ENCODE peak calls at places on chromosomes 7 and 10, in ten cellular contexts. B is endothelial cell, M is HCT116, W is GM10248, S is A549, Y is psoas muscle, V is mammary epithelial cell, F is nephron progenitor cell, J is K562, T is upper lobe of left lung. I is an unnamed sample.

GRCh38 chr10:93199221-93199681 is 125.6 kb downstream of the CYP26A1 start:
- DNase-seq in S (peak; percentile 58), J (no peak), V (peak; percentile 6), B (no peak), Y (peak; percentile 74), T (no peak), F (peak; percentile 23), M (no peak), W (no peak), I (no peak)

GRCh38 chr10:33193867-33194521 is 140.5 kb downstream of the NRP1 start:
- DNase-seq in Y (no peak), W (no peak), V (peak; percentile 52), M (no peak), S (peak; percentile 80), B (no peak), T (no peak), J (no peak), F (no peak), I (no peak)

GRCh38 chr10:90644165-90644564 is 213.7 kb downstream of the HTR7 start:
- DNase-seq in F (no peak), T (no peak), B (no peak), M (no peak), W (no peak), Y (no peak), S (no peak), V (peak; percentile 83), J (no peak), I (no peak)

GRCh38 chr10:27138277-27138676 is 15.9 kb downstream of the YME1L1 start:
- DNase-seq in T (no peak), Y (no peak), J (no peak), M (no peak), W (no peak), V (no peak), F (no peak), B (no peak), S (no peak), I (no peak)

GRCh38 chr7:158049271-158049670 is 538.4 kb downstream of the PTPRN2 start:
- DNase-seq in B (no peak), Y (no peak), T (no peak), W (no peak), M (no peak), S (no peak), F (no peak), J (no peak), V (no peak), I (no peak)

GRCh38 chr7:129906700-129907099 is 46.1 kb downstream of the UBE2H start:
- DNase-seq in S (peak; percentile 88), M (peak; percentile 80), B (no peak), J (no peak), W (no peak), V (peak; percentile 60), F (no peak), Y (no peak), T (no peak), I (no peak)

GRCh38 chr10:4914213-4914850 is 48.9 kb upstream of the AKR1C1 start:
- DNase-seq in T (no peak), V (no peak), Y (no peak), F (no peak), M (no peak), J (no peak), W (no peak), S (no peak), B (no peak), I (no peak)

GRCh38 chr10:77333610-77334340 is 303.8 kb downstream of the KCNMA1 start:
- DNase-seq in F (no peak), Y (no peak), V (no peak), T (no peak), S (peak; percentile 87), B (no peak), M (no peak), W (no peak), J (no peak), I (no peak)

GRCh38 chr7:27172823-27173411 is 1.2 kb downstream of the HOXA10 start:
- DNase-seq in S (peak; percentile 40), V (no peak), M (no peak), J (no peak), F (peak; percentile 69), Y (no peak), T (peak; percentile 87), W (no peak), B (no peak), I (no peak)

GRCh38 chr10:52053522-52053921 is 260.6 kb upstream of the DKK1 start:
- DNase-seq in M (no peak), T (no peak), F (no peak), V (no peak), J (no peak), Y (no peak), W (no peak), S (no peak), B (no peak), I (no peak)

GRCh38 chr7:44100458-44101303 is 3.5 kb upstream of the AEBP1 start:
- DNase-seq in W (peak; percentile 28), J (no peak), B (no peak), M (no peak), S (no peak), V (no peak), F (no peak), T (no peak), Y (no peak), I (no peak)

GRCh38 chr7:930975-931758 is 23.3 kb downstream of the ADAP1 start:
- DNase-seq in Y (peak; percentile 6), F (no peak), S (no peak), T (no peak), B (no peak), J (no peak), M (no peak), V (no peak), W (no peak), I (no peak)

GRCh38 chr10:35659456-35659855 is 17.4 kb upstream of the FZD8 start:
- DNase-seq in Y (no peak), V (no peak), W (no peak), T (no peak), F (no peak), J (no peak), S (no peak), B (no peak), M (no peak), I (no peak)

GRCh38 chr10:77393821-77394501 is 243.6 kb downstream of the KCNMA1 start:
- DNase-seq in W (no peak), Y (no peak), T (peak; percentile 50), V (peak; percentile 74), M (no peak), S (no peak), B (no peak), J (no peak), F (no peak), I (no peak)

DNA sequence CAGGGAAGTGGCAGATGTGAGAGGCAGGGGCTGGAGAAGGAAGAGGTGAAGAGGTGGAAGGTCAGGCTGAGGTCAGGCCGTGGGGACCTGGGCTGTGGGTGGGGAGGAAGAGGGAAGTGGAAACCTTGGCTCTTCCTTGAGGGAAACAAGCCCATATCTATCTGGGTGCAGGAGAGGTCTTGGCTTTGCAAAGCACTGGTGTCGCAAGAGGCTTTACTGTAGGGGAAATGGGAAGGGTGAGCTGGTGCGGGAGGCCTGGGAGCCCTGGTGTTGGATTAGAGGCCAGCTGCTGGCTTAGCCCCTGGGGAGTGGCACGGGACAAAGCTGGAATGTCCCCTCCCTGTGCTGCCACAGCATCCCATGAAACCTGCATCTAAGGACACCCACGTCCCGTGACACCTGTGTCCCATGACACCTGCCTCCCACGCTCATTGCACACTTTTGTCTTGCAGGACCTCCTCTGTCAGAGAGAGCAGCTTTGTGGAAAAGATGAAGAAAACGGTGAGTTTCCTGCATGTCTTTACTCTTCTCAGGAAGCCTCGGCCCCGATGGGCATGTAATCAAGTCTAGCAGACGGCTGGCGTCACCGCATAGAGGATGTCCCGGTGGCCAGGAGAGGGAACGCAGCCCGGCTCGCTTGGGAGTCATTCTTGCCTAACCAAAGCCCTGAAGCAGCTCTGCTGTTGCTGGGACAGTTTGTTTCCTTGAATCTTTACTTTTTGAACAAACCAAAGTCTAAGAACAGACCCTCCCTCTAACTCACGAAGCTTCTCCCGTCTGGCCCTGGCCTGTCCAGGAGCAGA is 22.2 kb downstream of the TMEM120A start:
- DNase-seq in V (no peak), F (peak; percentile 35), T (no peak), S (peak; percentile 54), Y (peak; percentile 82), W (no peak), J (no peak), B (peak; percentile 65), M (no peak), I (no peak)
- TF ChIP-seq CTCF in V (peak; percentile 0), F (peak; percentile 20), T (peak; percentile 28), S (no peak), Y (peak; percentile 30), W (no peak), J (no peak), B (peak; percentile 24), M (peak; percentile 12), I (no peak)

GRCh38 chr7:100389437-100390088 is 16.3 kb downstream of the PILRA start:
- DNase-seq in S (no peak), F (no peak), B (no peak), W (no peak), T (no peak), V (no peak), J (no peak), Y (no peak), M (no peak), I (no peak)

GRCh38 chr7:100386940-100387339 is 13.7 kb downstream of the PILRA start:
- DNase-seq in B (no peak), T (no peak), J (no peak), W (no peak), S (no peak), F (no peak), M (no peak), V (no peak), Y (no peak), I (no peak)

GRCh38 chr7:100380180-100380579 is 6.9 kb downstream of the PILRA start:
- DNase-seq in S (no peak), J (no peak), W (no peak), Y (no peak), T (no peak), B (no peak), M (no peak), F (no peak), V (no peak), I (no peak)

GRCh38 chr7:100390286-100391028 is 17.2 kb downstream of the PILRA start:
- DNase-seq in W (no peak), S (no peak), J (no peak), V (no peak), T (no peak), M (no peak), F (no peak), B (no peak), Y (no peak), I (no peak)

GRCh38 chr7:100384623-100385372 is 11.5 kb downstream of the PILRA start:
- DNase-seq in W (no peak), F (no peak), B (no peak), S (no peak), Y (no peak), V (no peak), T (no peak), M (no peak), J (no peak), I (no peak)
- TF ChIP-seq CTCF in W (no peak), F (no peak), B (no peak), S (no peak), Y (no peak), V (no peak), T (no peak), M (no peak), J (no peak), I (no peak)

GRCh38 chr7:107213193-107213788 is 44.5 kb downstream of the HBP1 start:
- DNase-seq in Y (no peak), F (no peak), J (no peak), B (no peak), T (no peak), M (no peak), V (no peak), W (no peak), S (no peak), I (no peak)
- TF ChIP-seq CTCF in Y (no peak), F (no peak), J (no peak), B (no peak), T (no peak), M (peak; percentile 25), V (no peak), W (no peak), S (no peak), I (no peak)

GRCh38 chr10:53453196-53453595 is 680.6 kb upstream of the MBL2 start:
- DNase-seq in T (no peak), J (no peak), B (no peak), S (peak; percentile 1), F (no peak), M (no peak), W (no peak), Y (no peak), V (no peak), I (no peak)
- TF ChIP-seq CTCF in T (no peak), J (no peak), B (no peak), S (no peak), F (no peak), M (no peak), W (no peak), Y (no peak), V (no peak), I (no peak)

I was measured in GM13976.